ENCODE peak calls at places on chromosomes 4 and X, in ten cellular contexts. I is cardiac muscle cell; M is neural progenitor cell; A is heart left ventricle; V is heart right ventricle; J is colonic mucosa; H is sigmoid colon; L is left ventricle myocardium inferior; K is mammary epithelial cell; N is CD8-positive, alpha-beta T cell. P is an unnamed sample. For H3K4me1, the result is how much of the 10 kb centered on the place peaks cover.

GRCh38 chr4:163493643-163494359 is 689 bp upstream of the TMA16 start:
- DNase-seq in L (peak), V (peak), I (no peak), N (no peak), M (no peak), A (peak), J (peak), H (no peak), K (no peak), P (no peak)

GRCh38 chr4:38609614-38610013 is 54.4 kb upstream of the KLF3 start:
- DNase-seq in K (no peak), M (no peak), L (no peak), A (no peak), H (no peak), N (no peak), V (no peak), I (no peak), J (peak), P (no peak)

GRCh38 chr4:126799971-126800722 is 832.6 kb upstream of the INTU start:
- DNase-seq in A (no peak), M (no peak), J (no peak), L (no peak), N (no peak), V (no peak), H (no peak), I (no peak), K (no peak), P (no peak)

GRCh38 chrX:102995316-102995715 is 58.2 kb downstream of the RAB40AL start:
- DNase-seq in H (no peak), M (no peak), V (no peak), I (no peak), K (no peak), N (no peak), L (no peak), A (no peak), J (no peak), P (no peak)

GRCh38 chrX:40202456-40202855 is 104.7 kb upstream of the BCOR start:
- DNase-seq in L (no peak), V (no peak), M (no peak), I (no peak), H (no peak), N (peak), J (no peak), K (no peak), A (no peak), P (no peak)

GRCh38 chr4:52234539-52235174 is 183.6 kb downstream of the SPATA18 start:
- DNase-seq in I (peak), J (no peak), A (no peak), K (peak), L (no peak), M (peak), V (no peak), N (no peak), H (no peak), P (no peak)

GRCh38 chr4:139656614-139657486 is 8.8 kb upstream of the MGST2 start:
- DNase-seq in N (peak), I (peak), L (peak), K (peak), M (peak), A (peak), V (peak), J (peak), H (peak), P (peak)

GRCh38 chr4:109155112-109155511 is 147.3 kb downstream of the COL25A1 start:
- DNase-seq in A (no peak), V (no peak), J (no peak), I (no peak), N (no peak), K (no peak), M (no peak), L (no peak), H (no peak), P (no peak)

GRCh38 chr4:183436417-183436816 is 8.0 kb upstream of the CDKN2AIP start:
- DNase-seq in I (peak), V (no peak), A (no peak), L (no peak), K (no peak), J (peak), M (no peak), N (no peak), H (no peak), P (no peak)

GRCh38 chrX:63751481-63751880 is 33.5 kb downstream of the ARHGEF9 start:
- DNase-seq in N (no peak), I (no peak), M (no peak), L (no peak), K (peak), V (no peak), H (no peak), J (no peak), A (no peak), P (no peak)

GRCh38 chr4:37717575-37717974 is 31.4 kb upstream of the RELL1 start:
- DNase-seq in M (no peak), L (no peak), A (no peak), V (no peak), J (no peak), K (peak), H (no peak), I (no peak), N (no peak), P (no peak)

GRCh38 chr4:54104907-54105306 is 4.9 kb downstream of the GSX2 start:
- DNase-seq in J (no peak), K (no peak), N (no peak), A (no peak), L (no peak), H (no peak), I (no peak), M (no peak), V (no peak), P (no peak)

GRCh38 chr4:54101190-54102041 is 1.5 kb downstream of the GSX2 start:
- DNase-seq in L (no peak), V (no peak), I (no peak), H (no peak), N (no peak), K (no peak), J (no peak), A (no peak), M (peak), P (no peak)

GRCh38 chr4:54100607-54101189 is 735 bp downstream of the GSX2 start:
- DNase-seq in K (no peak), N (no peak), I (no peak), V (no peak), A (no peak), L (no peak), H (no peak), M (peak), J (no peak), P (no peak)

GRCh38 chr4:54103190-54103574 is 3.2 kb downstream of the GSX2 start:
- DNase-seq in V (no peak), J (no peak), L (no peak), A (no peak), H (no peak), N (no peak), M (peak), I (no peak), K (no peak), P (no peak)

GRCh38 chr4:54102747-54103146 is 2.8 kb downstream of the GSX2 start:
- DNase-seq in N (no peak), A (no peak), V (no peak), J (no peak), H (no peak), K (no peak), M (no peak), I (no peak), L (no peak), P (no peak)
- H3K4me3 ChIP-seq in N (no peak), A (no peak), V (no peak), J (no peak), H (no peak), K (no peak), M (peak), I (no peak), L (no peak), P (no peak)

DNA sequence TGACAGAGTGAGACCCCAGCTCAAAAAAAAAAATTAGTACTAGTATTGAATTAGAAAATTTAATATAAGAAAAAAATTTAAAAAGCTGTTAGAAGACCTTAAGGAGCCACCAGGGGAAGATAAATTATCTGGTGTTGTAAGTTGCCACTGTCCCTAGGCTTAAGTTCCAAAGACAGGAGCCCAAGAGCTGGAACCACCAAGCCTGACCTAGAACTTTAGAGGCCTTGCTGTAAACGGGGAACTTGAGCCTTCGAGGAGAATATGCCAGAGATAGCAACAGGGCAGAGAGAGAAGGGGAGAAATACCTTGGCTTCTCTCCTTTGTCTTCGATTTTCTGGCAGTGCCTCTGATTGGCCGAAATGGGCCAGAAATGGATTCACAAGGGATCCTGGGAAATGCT is 8.9 kb downstream of the USP53 start:
- DNase-seq in A (no peak), H (no peak), I (no peak), N (no peak), V (no peak), J (no peak), L (no peak), M (no peak), K (no peak), P (no peak)
- H3K27ac ChIP-seq in A (no peak), H (no peak), I (no peak), N (no peak), V (no peak), J (no peak), L (no peak), M (no peak), K (no peak), P (no peak)

GRCh38 chr4:73763877-73764276 is 23.5 kb downstream of the CXCL8 start:
- DNase-seq in N (no peak), K (no peak), L (no peak), M (no peak), V (no peak), J (no peak), I (no peak), H (no peak), A (no peak), P (no peak)
- H3K4me1 ChIP-seq in N (under half), K (under half), L (under half), M (under half), V (under half), J (under half), I (under half), H (under half), A (under half), P (under half)

DNA sequence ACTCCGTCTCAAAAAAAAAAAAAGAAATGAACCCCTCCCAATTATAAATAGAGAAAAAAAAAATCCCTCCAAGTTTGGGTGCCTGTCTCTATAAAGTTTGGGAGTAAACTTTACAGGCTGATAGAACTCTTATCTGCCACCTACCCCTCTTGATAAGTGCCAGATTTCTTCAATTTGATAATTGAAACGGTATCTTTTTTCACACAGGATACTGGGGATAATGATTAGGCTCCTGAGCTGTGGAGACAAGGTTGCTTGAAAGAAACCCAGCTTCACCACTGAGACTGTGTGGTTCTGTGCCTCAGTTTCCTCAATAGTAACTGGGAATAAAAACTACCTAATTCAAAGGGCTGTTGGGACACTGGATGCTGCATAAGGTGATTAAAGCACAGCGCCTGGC is 606 bp downstream of the EFHC2 start:
- DNase-seq in M (no peak), H (no peak), K (no peak), N (no peak), V (no peak), A (no peak), J (no peak), L (no peak), I (no peak), P (no peak)
- H3K4me3 ChIP-seq in M (no peak), H (peak), K (no peak), N (peak), V (peak), A (peak), J (peak), L (peak), I (peak), P (peak)

P was measured in naive thymus-derived CD4-positive, alpha-beta T cell.